ENCODE peak calls at places on chromosome 19, in ten cellular contexts. X, Y, S, B, J, T, Z, V, O and R are unnamed samples.

GRCh38 chr19:8610041-8610927 is at the start of gene ADAMTS10:
- DNase-seq in Z (no peak), V (no peak), J (peak; percentile 57), S (no peak), O (peak; percentile 39), Y (peak; percentile 33), X (no peak), B (peak; percentile 60), T (peak; percentile 89), R (no peak)

GRCh38 chr19:13044160-13044853 is 49.0 kb downstream of the NFIX start:
- DNase-seq in O (no peak), Z (no peak), X (no peak), T (no peak), J (peak; percentile 28), B (no peak), Y (peak; percentile 59), S (no peak), V (no peak), R (no peak)

GRCh38 chr19:42274065-42274682 is 5.1 kb downstream of the CIC start:
- DNase-seq in X (no peak), B (no peak), S (no peak), Z (no peak), T (no peak), V (no peak), J (no peak), O (no peak), Y (no peak), R (no peak)

GRCh38 chr19:13611596-13611995 is 105.3 kb upstream of the CACNA1A start:
- DNase-seq in O (no peak), J (no peak), B (no peak), X (no peak), Y (no peak), S (no peak), Z (no peak), T (no peak), V (no peak), R (no peak)

GRCh38 chr19:913080-913748 is at the start of gene R3HDM4:
- DNase-seq in Y (peak; percentile 30), V (peak; percentile 79), X (peak; percentile 81), O (peak; percentile 48), B (peak; percentile 80), S (peak; percentile 76), T (peak; percentile 96), J (peak; percentile 84), Z (no peak), R (no peak)

GRCh38 chr19:39422020-39422419 is 9.6 kb downstream of the PLEKHG2 start:
- DNase-seq in X (no peak), V (no peak), Z (no peak), T (no peak), B (no peak), Y (no peak), S (no peak), J (no peak), O (no peak), R (no peak)

GRCh38 chr19:8580710-8581281 is 3.6 kb upstream of the MYO1F start:
- DNase-seq in T (peak; percentile 96), V (peak; percentile 75), Y (peak; percentile 67), Z (no peak), B (peak; percentile 88), X (peak; percentile 84), S (peak; percentile 62), J (peak; percentile 77), O (peak; percentile 77), R (no peak)

GRCh38 chr19:2327773-2328400 is 499 bp downstream of the LSM7 start:
- DNase-seq in S (no peak), Y (peak; percentile 86), Z (peak; percentile 63), T (no peak), V (peak; percentile 69), B (peak; percentile 54), O (peak; percentile 79), J (no peak), X (peak; percentile 89), R (no peak)

GRCh38 chr19:12947702-12948596 is 2.3 kb downstream of the RAD23A start:
- DNase-seq in X (no peak), T (no peak), O (no peak), Y (no peak), J (no peak), B (no peak), V (no peak), S (no peak), Z (no peak), R (no peak)

GRCh38 chr19:2755448-2755705 is 15.6 kb upstream of the SLC39A3 start:
- DNase-seq in T (no peak), V (no peak), Y (no peak), B (no peak), S (no peak), X (no peak), J (no peak), O (no peak), Z (no peak), R (no peak)

GRCh38 chr19:1263198-1263597 is 5.9 kb upstream of the CIRBP start:
- DNase-seq in V (no peak), S (no peak), X (no peak), T (no peak), O (no peak), J (no peak), B (no peak), Z (no peak), Y (no peak), R (no peak)

GRCh38 chr19:3398114-3398899 is 31.9 kb downstream of the NFIC start:
- DNase-seq in Z (no peak), T (peak; percentile 96), O (no peak), V (no peak), X (no peak), B (peak; percentile 92), J (peak; percentile 77), Y (no peak), S (peak; percentile 81), R (no peak)

GRCh38 chr19:2962018-2962670 is 15.2 kb upstream of the TLE6 start:
- DNase-seq in Y (peak; percentile 87), J (no peak), B (peak; percentile 79), S (no peak), V (peak; percentile 58), T (no peak), X (peak; percentile 87), Z (no peak), O (peak; percentile 82), R (peak; percentile 71)

GRCh38 chr19:56423276-56423984 is 19.3 kb downstream of the ZNF583 start:
- DNase-seq in O (peak; percentile 11), J (no peak), X (no peak), B (no peak), S (no peak), Y (peak; percentile 13), V (no peak), Z (no peak), T (no peak), R (no peak)

DNA sequence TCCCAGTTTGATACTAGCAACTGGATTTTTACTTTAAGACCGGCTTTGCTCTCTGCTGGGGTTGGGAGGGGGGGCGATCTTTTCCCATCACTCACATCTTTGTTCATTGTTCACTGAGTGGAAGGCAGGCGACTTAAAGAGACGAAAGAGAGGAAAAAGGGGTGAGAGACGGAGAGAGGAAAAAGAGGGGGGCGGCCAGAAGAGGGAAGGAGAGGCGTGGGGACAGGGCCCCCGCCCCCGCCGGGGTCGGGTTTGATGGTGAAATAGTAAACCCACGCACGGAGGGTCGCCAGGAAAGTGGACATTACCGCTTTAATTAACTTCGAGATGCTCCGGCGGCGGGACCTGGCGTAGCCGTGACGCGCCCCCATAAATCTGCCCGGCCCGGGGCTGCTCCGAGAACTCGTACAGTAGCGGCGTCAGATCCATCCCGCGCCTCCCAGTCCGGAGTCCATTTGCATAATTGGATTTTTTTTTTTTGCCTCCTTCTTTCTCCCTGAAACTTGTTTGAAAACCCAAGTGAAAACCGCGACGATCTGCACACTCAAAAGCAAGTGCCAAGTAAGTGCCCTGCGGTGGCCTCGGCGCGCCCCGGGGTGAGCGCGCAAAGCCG is 144.0 kb upstream of the ZNF536 start:
- DNase-seq in O (no peak), B (peak; percentile 40), J (no peak), T (no peak), Y (no peak), Z (no peak), X (no peak), S (no peak), V (no peak), R (no peak)
- H3K4me3 ChIP-seq in O (peak overlapping the region; percentile 31), B (peak overlapping the region; percentile 35), J (peak overlapping the region; percentile 58), T (no peak overlapping the region), Y (no peak overlapping the region), Z (peak overlapping the region; percentile 45), X (no peak overlapping the region), S (peak overlapping the region; percentile 60), V (no peak overlapping the region), R (no peak overlapping the region)

GRCh38 chr19:54420068-54420382 is 4.8 kb downstream of the TTYH1 start:
- DNase-seq in V (no peak), X (no peak), J (no peak), T (no peak), B (no peak), Y (no peak), S (no peak), Z (no peak), O (no peak), R (no peak)

GRCh38 chr19:54421169-54421516 is 5.9 kb downstream of the TTYH1 start:
- DNase-seq in Y (no peak), Z (no peak), O (no peak), X (no peak), S (no peak), B (no peak), T (no peak), J (no peak), V (no peak), R (no peak)

GRCh38 chr19:54418930-54419800 is 3.9 kb downstream of the TTYH1 start:
- DNase-seq in Z (no peak), J (no peak), S (no peak), T (no peak), X (no peak), V (no peak), Y (no peak), O (no peak), B (no peak), R (no peak)

GRCh38 chr19:54421521-54421920 is 6.3 kb downstream of the TTYH1 start:
- DNase-seq in X (no peak), V (no peak), B (no peak), Z (no peak), T (no peak), J (no peak), Y (no peak), S (no peak), O (no peak), R (no peak)

GRCh38 chr19:54420383-54421168 is 5.3 kb downstream of the TTYH1 start:
- DNase-seq in Z (no peak), V (no peak), J (peak; percentile 64), X (no peak), B (no peak), Y (peak; percentile 14), S (peak; percentile 41), T (no peak), O (peak; percentile 76), R (no peak)
- H3K4me3 ChIP-seq in Z (no peak overlapping the region), V (no peak overlapping the region), J (peak overlapping the region; percentile 38), X (no peak overlapping the region), B (no peak overlapping the region), Y (no peak overlapping the region), S (peak overlapping the region; percentile 42), T (no peak overlapping the region), O (no peak overlapping the region), R (no peak overlapping the region)

GRCh38 chr19:47105874-47106273 is 7.7 kb downstream of the ZC3H4 start:
- DNase-seq in J (no peak), B (no peak), Y (no peak), T (no peak), S (no peak), V (no peak), Z (no peak), X (no peak), O (no peak), R (no peak)
- H3K4me3 ChIP-seq in J (no peak overlapping the region), B (no peak overlapping the region), Y (no peak overlapping the region), T (no peak overlapping the region), S (no peak overlapping the region), V (no peak overlapping the region), Z (no peak overlapping the region), X (no peak overlapping the region), O (no peak overlapping the region), R (no peak overlapping the region)

GRCh38 chr19:19169236-19170052 is 619 bp downstream of the MEF2B start:
- DNase-seq in T (no peak), S (no peak), O (no peak), X (peak; percentile 58), B (no peak), Z (no peak), V (no peak), J (no peak), Y (no peak), R (no peak)
- H3K4me3 ChIP-seq in T (no peak overlapping the region), S (peak overlapping the region; percentile 11), O (no peak overlapping the region), X (peak overlapping the region; percentile 93), B (no peak overlapping the region), Z (no peak overlapping the region), V (peak overlapping the region; percentile 50), J (peak overlapping the region; percentile 44), Y (no peak overlapping the region), R (no peak overlapping the region)